ENCODE peak calls at places on chromosomes 6 and 20, in four cellular contexts. Z, Q, R and D are unnamed samples.

GRCh38 chr6:1310628-1311399 is 1.1 kb upstream of the FOXQ1 start:
- DNase-seq in Z (no peak), Q (no peak), R (peak), D (no peak)

GRCh38 chr20:23161968-23162696 is 76.0 kb upstream of the CD93 start:
- DNase-seq in R (peak), Q (no peak), Z (no peak), D (peak)

GRCh38 chr6:45272626-45273025 is 55.5 kb upstream of the RUNX2 start:
- DNase-seq in Q (no peak), R (no peak), Z (no peak), D (no peak)

GRCh38 chr6:100342830-100343229 is 121.9 kb downstream of the SIM1 start:
- DNase-seq in Q (no peak), Z (no peak), R (no peak), D (no peak)

GRCh38 chr6:31441368-31442267 is 38.2 kb downstream of the MICA start:
- DNase-seq in R (peak), Q (peak), Z (no peak), D (peak)

GRCh38 chr6:90350689-90351554 is 54.3 kb upstream of the BACH2 start:
- DNase-seq in Z (no peak), Q (no peak), R (peak), D (no peak)

GRCh38 chr6:150177260-150178246 is 34.7 kb downstream of the PPP1R14C start:
- DNase-seq in Q (no peak), R (no peak), Z (no peak), D (peak)

GRCh38 chr6:108874470-108875160 is 26.4 kb downstream of the ARMC2 start:
- DNase-seq in Q (no peak), Z (no peak), R (no peak), D (no peak)

GRCh38 chr6:1619666-1620503 is 10.2 kb downstream of the FOXC1 start:
- DNase-seq in Q (no peak), R (no peak), Z (no peak), D (no peak)

GRCh38 chr6:21824431-21825180 is 231.1 kb downstream of the SOX4 start:
- DNase-seq in Q (no peak), Z (no peak), R (no peak), D (no peak)

GRCh38 chr20:16940701-16941100 is 192.5 kb downstream of the OTOR start:
- DNase-seq in Q (no peak), R (no peak), Z (no peak), D (no peak)

GRCh38 chr20:49987868-49988690 is 5.3 kb downstream of the SNAI1 start:
- DNase-seq in Q (no peak), R (no peak), Z (no peak), D (no peak)

GRCh38 chr6:2426561-2427340 is 181.3 kb upstream of the GMDS start:
- DNase-seq in Z (no peak), Q (no peak), R (no peak), D (no peak)

GRCh38 chr6:90294614-90294988 is 2.0 kb downstream of the BACH2 start:
- DNase-seq in R (no peak), Z (no peak), Q (no peak), D (no peak)

GRCh38 chr6:13261464-13261994 is 66.8 kb downstream of the TBC1D7 start:
- DNase-seq in R (no peak), Q (no peak), Z (no peak), D (no peak)

GRCh38 chr6:109491207-109491938 is 8.4 kb upstream of the ZBTB24 start:
- DNase-seq in Q (no peak), R (no peak), Z (no peak), D (no peak)

GRCh38 chr6:82783587-82784253 is 281.9 kb downstream of the UBE3D start:
- DNase-seq in Z (no peak), R (no peak), Q (no peak), D (no peak)
- TF ChIP-seq CTCF in Z (no peak), R (no peak), Q (no peak), D (no peak)

DNA sequence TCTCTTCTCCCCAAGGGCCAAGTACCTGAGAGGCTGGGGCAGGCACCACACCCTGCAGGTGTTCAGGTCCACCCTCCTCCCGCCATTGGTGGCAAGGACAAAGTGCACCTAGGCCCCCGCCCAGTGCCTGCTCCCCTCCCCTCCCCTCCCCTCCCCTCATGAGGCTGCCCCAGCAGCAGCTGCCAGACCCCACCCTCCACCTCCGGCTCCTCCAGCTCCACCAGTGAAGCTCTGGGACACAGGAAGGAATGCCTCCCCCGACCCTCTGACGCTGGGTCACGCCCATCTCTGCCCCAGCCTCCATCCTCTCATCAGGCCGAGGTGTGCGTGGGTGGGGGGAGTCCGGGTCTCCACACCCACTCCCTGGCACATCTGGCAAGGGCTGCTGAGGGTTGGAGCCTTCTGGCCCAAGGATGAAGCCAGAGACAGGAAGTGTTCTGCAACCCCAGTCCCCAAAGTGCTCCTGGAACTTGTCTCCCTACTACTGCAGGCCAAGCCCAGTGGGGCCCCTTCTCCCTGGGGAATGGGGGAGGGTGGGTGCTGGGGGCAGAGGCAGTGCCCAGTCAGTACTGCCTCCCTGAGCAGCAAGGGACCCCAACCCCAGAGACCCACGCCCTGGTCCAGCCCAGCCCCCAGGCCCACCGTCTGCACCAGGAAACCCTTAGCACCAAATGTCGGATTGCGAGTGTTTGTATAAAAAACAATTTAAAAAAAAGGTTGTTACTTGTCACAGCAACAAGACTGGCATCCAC is 1.6 kb upstream of the UCKL1 start:
- DNase-seq in Q (no peak), Z (no peak), R (no peak), D (no peak)
- H3K4me3 ChIP-seq in Q (no peak), Z (no peak), R (no peak), D (no peak)

GRCh38 chr6:35145757-35146156 is 4.6 kb upstream of the TCP11 start:
- DNase-seq in R (no peak), Z (no peak), Q (no peak), D (no peak)

GRCh38 chr6:35149891-35150566 is 8.9 kb upstream of the TCP11 start:
- DNase-seq in R (no peak), Q (no peak), Z (no peak), D (no peak)

GRCh38 chr6:35146453-35146852 is 5.3 kb upstream of the TCP11 start:
- DNase-seq in Q (no peak), Z (no peak), R (no peak), D (no peak)

GRCh38 chr6:35147101-35147885 is 6.2 kb upstream of the TCP11 start:
- DNase-seq in Q (no peak), Z (no peak), R (no peak), D (no peak)

GRCh38 chr6:35148167-35148741 is 7.1 kb upstream of the TCP11 start:
- DNase-seq in Q (no peak), R (no peak), Z (no peak), D (no peak)
- TF ChIP-seq CTCF in Q (no peak), R (no peak), Z (no peak), D (no peak)

GRCh38 chr6:159529820-159530405 is 163.1 kb downstream of the SOD2 start:
- DNase-seq in Q (no peak), Z (no peak), R (no peak), D (peak)

GRCh38 chr6:159525445-159526031 is 167.5 kb downstream of the SOD2 start:
- DNase-seq in Q (no peak), Z (no peak), R (no peak), D (no peak)

GRCh38 chr6:159532155-159532554 is 160.9 kb downstream of the SOD2 start:
- DNase-seq in Z (no peak), Q (no peak), R (no peak), D (no peak)

GRCh38 chr6:159522877-159523547 is 170.0 kb downstream of the SOD2 start:
- DNase-seq in Q (no peak), Z (no peak), R (no peak), D (no peak)

GRCh38 chr6:159527351-159527750 is 165.7 kb downstream of the SOD2 start:
- DNase-seq in Z (no peak), R (no peak), Q (no peak), D (no peak)
- H3K4me3 ChIP-seq in Z (no peak), R (no peak), Q (no peak), D (no peak)

GRCh38 chr6:55512904-55513303 is 66.1 kb downstream of the HMGCLL1 start:
- DNase-seq in R (no peak), Q (no peak), Z (no peak), D (no peak)
- TF ChIP-seq CTCF in R (no peak), Q (no peak), Z (no peak), D (no peak)

DNA sequence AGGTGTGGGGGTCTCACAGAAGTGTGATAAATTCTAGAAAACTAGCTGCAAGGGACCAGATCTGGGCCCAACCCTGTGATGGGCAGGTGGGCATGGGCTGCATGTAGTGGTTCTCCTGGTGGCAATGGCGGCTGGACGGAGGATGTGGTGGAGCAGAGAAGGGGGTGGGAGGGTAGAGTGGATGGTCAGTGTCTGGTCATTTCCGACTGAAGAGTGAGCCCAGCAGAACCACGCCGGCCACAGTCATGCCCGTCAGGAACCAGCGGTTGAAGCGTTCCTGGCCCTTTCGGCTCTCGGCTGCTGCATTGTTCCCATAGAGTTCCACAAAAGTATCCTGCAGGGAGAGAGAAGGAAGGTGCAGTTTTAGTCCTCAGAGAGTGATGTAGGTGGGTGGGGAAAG is 28.0 kb downstream of the COX4I2 start:
- DNase-seq in Z (no peak), R (no peak), Q (no peak), D (no peak)
- H3K4me3 ChIP-seq in Z (no peak), R (no peak), Q (no peak), D (no peak)

DNA sequence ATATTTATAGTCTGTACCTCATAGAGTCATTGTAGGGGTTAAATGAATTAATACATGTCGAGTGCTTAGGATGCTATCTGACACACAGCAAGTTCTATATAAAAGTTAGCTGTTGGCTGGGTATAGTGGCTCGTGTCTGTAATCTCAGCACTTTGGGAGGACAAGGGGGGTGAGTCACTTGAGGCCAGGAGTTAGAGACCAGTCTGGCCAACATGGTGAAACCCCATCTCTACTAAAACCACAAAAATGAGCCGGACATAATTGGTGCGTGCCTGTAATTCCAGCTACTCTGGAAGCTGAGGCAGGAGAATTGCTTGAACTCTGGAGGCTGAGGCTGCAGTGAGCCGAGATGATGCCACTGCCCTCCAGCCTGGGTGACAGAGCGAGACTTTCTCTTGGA is 222.9 kb downstream of the UBE3D start:
- DNase-seq in Q (no peak), Z (peak), R (no peak), D (peak)
- TF ChIP-seq CTCF in Q (no peak), Z (no peak), R (no peak), D (no peak)

GRCh38 chr6:145736854-145737181 is 1.5 kb upstream of the EPM2A start:
- DNase-seq in Q (no peak), Z (no peak), R (no peak), D (peak)
- H3K4me3 ChIP-seq in Q (no peak), Z (no peak), R (no peak), D (no peak)